ENCODE peak calls at places on chromosomes 11 and 22, in nine cellular contexts. G is adrenal gland, J is ovary, F is heart left ventricle, B is MM.1S, N is IMR-90, Z is upper lobe of left lung, E is cardiac muscle cell, K is A549. L is an unnamed sample. For H3K4me1 and H3K9me3, the result is how much of the 10 kb centered on the place peaks cover.

GRCh38 chr22:19873138-19873959 is 18.7 kb upstream of the GNB1L start:
- DNase-seq in J (peak), Z (peak), E (no peak), F (peak), B (no peak), N (no peak), K (no peak), G (no peak), L (no peak)

GRCh38 chr11:17581036-17581731 is 34.1 kb downstream of the OTOG start:
- DNase-seq in F (no peak), B (no peak), J (no peak), N (no peak), Z (no peak), G (no peak), E (no peak), K (no peak), L (no peak)

GRCh38 chr22:47011131-47011854 is 248.8 kb downstream of the TBC1D22A start:
- DNase-seq in B (no peak), F (no peak), J (no peak), E (no peak), N (no peak), K (no peak), G (no peak), Z (no peak), L (no peak)

GRCh38 chr22:29820941-29821789 is 16.9 kb downstream of the ASCC2 start:
- DNase-seq in F (peak), J (peak), Z (no peak), N (peak), K (peak), B (no peak), E (peak), G (peak), L (no peak)

GRCh38 chr22:47776329-47776728 is 1013.9 kb downstream of the TBC1D22A start:
- DNase-seq in F (no peak), N (no peak), B (no peak), K (no peak), Z (no peak), G (no peak), E (no peak), J (no peak), L (no peak)

GRCh38 chr11:59548309-59548656 is 36.9 kb downstream of the OR4D9 start:
- DNase-seq in N (no peak), Z (no peak), J (no peak), G (no peak), K (no peak), B (no peak), E (no peak), F (no peak), L (no peak)

GRCh38 chr11:32960553-32961164 is 55.0 kb upstream of the DEPDC7 start:
- DNase-seq in N (peak), K (no peak), Z (no peak), B (peak), E (peak), J (no peak), G (no peak), F (no peak), L (no peak)

GRCh38 chr11:28730336-28730735 is 622.1 kb downstream of the METTL15 start:
- DNase-seq in K (no peak), N (peak), G (no peak), B (no peak), J (no peak), F (no peak), E (no peak), Z (no peak), L (no peak)

GRCh38 chr22:24592846-24593809 is at the start of gene LRRC75B:
- DNase-seq in J (peak), B (peak), K (peak), N (peak), E (peak), G (peak), F (peak), Z (peak), L (peak)

GRCh38 chr22:50209893-50210292 is 9.1 kb downstream of the SELENOO start:
- DNase-seq in K (peak), F (peak), G (peak), E (peak), Z (peak), B (peak), N (peak), J (peak), L (no peak)

GRCh38 chr11:83545911-83546310 is 259.7 kb upstream of the CCDC90B start:
- DNase-seq in F (no peak), K (no peak), J (peak), Z (no peak), E (no peak), B (no peak), N (no peak), G (no peak), L (no peak)

GRCh38 chr11:36009469-36009868 is 65.6 kb downstream of the LDLRAD3 start:
- DNase-seq in J (no peak), E (no peak), Z (no peak), F (no peak), G (no peak), N (peak), K (peak), B (no peak), L (no peak)

GRCh38 chr11:14443642-14444041 is 56.0 kb downstream of the COPB1 start:
- DNase-seq in B (no peak), J (no peak), E (peak), G (peak), Z (no peak), F (no peak), K (no peak), N (peak), L (no peak)

GRCh38 chr11:128462189-128462588 is 125.2 kb downstream of the ETS1 start:
- DNase-seq in N (no peak), G (no peak), F (no peak), K (no peak), Z (peak), E (no peak), B (no peak), J (no peak), L (no peak)

GRCh38 chr11:109752212-109752825 is 330.3 kb downstream of the C11orf87 start:
- DNase-seq in K (no peak), N (no peak), Z (no peak), J (no peak), E (no peak), G (no peak), B (no peak), F (no peak), L (no peak)

GRCh38 chr11:133824593-133824992 is 20.7 kb downstream of the SPATA19 start:
- DNase-seq in F (no peak), K (no peak), Z (no peak), B (no peak), E (no peak), G (no peak), N (no peak), J (no peak), L (no peak)

GRCh38 chr11:16528639-16529038 is 172.3 kb upstream of the SOX6 start:
- DNase-seq in B (no peak), J (no peak), N (no peak), F (no peak), K (no peak), Z (no peak), G (no peak), E (no peak), L (no peak)

GRCh38 chr11:126489791-126490190 is 134.3 kb downstream of the ST3GAL4 start:
- DNase-seq in J (no peak), N (peak), E (no peak), G (no peak), F (no peak), Z (no peak), K (no peak), B (no peak), L (no peak)

GRCh38 chr11:8239056-8239455 is 24.6 kb downstream of the LMO1 start:
- DNase-seq in K (no peak), N (no peak), G (no peak), J (no peak), E (no peak), F (no peak), Z (no peak), B (no peak), L (no peak)

GRCh38 chr11:13007702-13008435 is 1.2 kb upstream of the RASSF10 start:
- DNase-seq in B (no peak), J (no peak), K (peak), N (no peak), Z (no peak), F (no peak), G (no peak), E (no peak), L (no peak)

GRCh38 chr11:8773916-8774537 is 91.4 kb downstream of the RPL27A start:
- DNase-seq in K (no peak), F (no peak), G (no peak), E (no peak), N (no peak), B (no peak), Z (no peak), J (no peak), L (no peak)

GRCh38 chr11:61742391-61742790 is 10.0 kb upstream of the MYRF start:
- DNase-seq in N (no peak), F (no peak), K (no peak), E (no peak), Z (peak), G (no peak), J (no peak), B (no peak), L (no peak)

GRCh38 chr11:126465573-126466287 is 110.2 kb downstream of the ST3GAL4 start:
- DNase-seq in B (peak), G (no peak), E (no peak), J (no peak), K (no peak), N (no peak), Z (no peak), F (peak), L (no peak)

GRCh38 chr11:70614034-70614681 is 215.8 kb downstream of the CTTN start:
- DNase-seq in J (no peak), K (no peak), E (no peak), F (no peak), Z (no peak), B (no peak), N (no peak), G (no peak), L (no peak)

GRCh38 chr11:133957926-133958325 is 1.2 kb upstream of the IGSF9B start:
- DNase-seq in N (no peak), E (no peak), B (no peak), J (no peak), K (no peak), Z (no peak), G (no peak), F (peak), L (no peak)

GRCh38 chr11:57379732-57380131 is 1.2 kb downstream of the PRG3 start:
- DNase-seq in G (no peak), Z (no peak), K (no peak), J (no peak), B (peak), N (peak), F (no peak), E (peak), L (no peak)

GRCh38 chr22:30947821-30948454 is 20.6 kb downstream of the MORC2 start:
- DNase-seq in G (no peak), K (no peak), N (peak), J (no peak), E (peak), Z (no peak), B (peak), F (no peak), L (no peak)

GRCh38 chr11:74669311-74670160 is 61.7 kb downstream of the CHRDL2 start:
- DNase-seq in B (no peak), N (no peak), E (no peak), K (no peak), J (no peak), F (no peak), G (no peak), Z (no peak), L (no peak)

GRCh38 chr11:111561801-111562325 is 21.3 kb downstream of the LAYN start:
- DNase-seq in J (no peak), N (peak), K (no peak), B (no peak), E (no peak), Z (no peak), F (no peak), G (no peak), L (no peak)
- H3K4me1 ChIP-seq in J (under half), N (under half), K (under half), B (under half), E (under half), Z (under half), F (under half), G (under half), L (under half)

GRCh38 chr11:22069844-22070243 is 123.0 kb upstream of the ANO5 start:
- DNase-seq in G (no peak), J (no peak), B (no peak), E (no peak), K (no peak), N (no peak), F (no peak), Z (no peak), L (no peak)
- H3K9me3 ChIP-seq in G (under half), J (under half), B (under half), E (under half), K (under half), N (under half), F (half or more), Z (under half), L (under half)

GRCh38 chr11:84899740-84900139 is 727.4 kb downstream of the DLG2 start:
- DNase-seq in N (peak), F (no peak), Z (no peak), J (no peak), G (no peak), K (no peak), E (no peak), B (no peak), L (no peak)
- TF ChIP-seq CTCF in N (no peak), F (no peak), Z (no peak), J (no peak), G (no peak), K (no peak), E (no peak), B (no peak), L (no peak)

GRCh38 chr22:39920134-39920743 is 19.4 kb downstream of the GRAP2 start:
- DNase-seq in E (no peak), K (no peak), F (no peak), J (no peak), N (no peak), B (no peak), G (no peak), Z (no peak), L (no peak)
- H3K4me1 ChIP-seq in E (under half), K (under half), F (under half), J (under half), N (under half), B (under half), G (under half), Z (under half), L (under half)

DNA sequence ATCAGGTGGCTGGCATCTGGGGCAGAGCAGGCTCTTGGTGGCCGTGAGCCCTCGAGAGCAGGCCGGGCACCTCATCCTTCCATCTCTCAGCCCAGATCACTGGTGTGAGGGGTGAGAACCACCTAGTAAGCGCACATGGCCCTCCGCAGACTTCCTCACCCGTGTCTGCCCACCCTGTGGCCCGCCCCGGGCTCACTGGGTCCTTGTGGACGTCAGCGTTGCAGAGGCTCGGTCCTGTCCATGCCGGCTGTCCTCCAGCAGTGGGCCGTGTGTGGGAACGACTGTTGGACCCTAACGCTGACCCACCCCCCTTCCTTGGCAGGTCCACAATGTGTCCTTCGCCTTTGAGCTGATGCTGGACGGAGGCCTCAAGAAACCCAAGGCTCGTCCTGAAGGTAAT is 17.2 kb upstream of the PARVG start:
- DNase-seq in E (no peak), B (no peak), J (no peak), G (no peak), Z (peak), N (no peak), K (no peak), F (no peak), L (no peak)
- H3K9me3 ChIP-seq in E (under half), B (under half), J (under half), G (under half), Z (under half), N (under half), K (under half), F (under half), L (under half)

GRCh38 chr11:113906038-113906437 is 1.4 kb downstream of the HTR3B start:
- DNase-seq in K (peak), F (no peak), B (no peak), J (no peak), Z (no peak), N (peak), E (peak), G (no peak), L (no peak)
- TF ChIP-seq CTCF in K (peak), F (no peak), B (no peak), J (no peak), Z (no peak), N (peak), E (peak), G (no peak), L (no peak)